ENCODE peak calls at places on chromosomes 7 and 10, in ten cellular contexts. O is body of pancreas, E is AG04449, C is WTC11, K is epithelial cell of esophagus, F is foreskin fibroblast, R is dorsolateral prefrontal cortex, N is fibroblast of villous mesenchyme, M is neural progenitor cell, B is thoracic aorta. P is an unnamed sample.

GRCh38 chr10:6401562-6402348 is 178.3 kb downstream of the PRKCQ start:
- DNase-seq in O (peak), E (peak), C (peak), K (peak), F (peak), R (peak), N (peak), M (peak), B (peak), P (peak)

GRCh38 chr10:34241226-34242000 is 573.7 kb downstream of the PARD3 start:
- DNase-seq in O (no peak), E (no peak), C (no peak), K (no peak), F (peak), R (no peak), N (peak), M (no peak), B (no peak), P (no peak)

GRCh38 chr10:26423722-26424121 is 14.4 kb upstream of the APBB1IP start:
- DNase-seq in O (no peak), E (no peak), C (no peak), K (no peak), F (no peak), R (no peak), N (no peak), M (no peak), B (no peak), P (no peak)

GRCh38 chr7:122550545-122550944 is 148.4 kb downstream of the RNF133 start:
- DNase-seq in O (no peak), E (no peak), C (no peak), K (no peak), F (no peak), R (no peak), N (peak), M (no peak), B (no peak), P (no peak)

GRCh38 chr7:8931906-8932646 is 498.7 kb downstream of the NXPH1 start:
- DNase-seq in O (no peak), E (no peak), C (no peak), K (no peak), F (no peak), R (no peak), N (no peak), M (no peak), B (no peak), P (no peak)

GRCh38 chr7:158431941-158432347 is 155.7 kb downstream of the PTPRN2 start:
- DNase-seq in O (peak), E (no peak), C (no peak), K (peak), F (peak), R (no peak), N (peak), M (no peak), B (peak), P (no peak)

GRCh38 chr10:107546239-107546638 is 381.7 kb upstream of the SORCS1 start:
- DNase-seq in O (no peak), E (peak), C (no peak), K (peak), F (peak), R (no peak), N (peak), M (no peak), B (no peak), P (no peak)

GRCh38 chr10:17841055-17841454 is 31.9 kb downstream of the MRC1 start:
- DNase-seq in O (no peak), E (no peak), C (no peak), K (peak), F (peak), R (no peak), N (no peak), M (no peak), B (no peak), P (no peak)

GRCh38 chr7:92987543-92987942 is 130.2 kb downstream of the SAMD9 start:
- DNase-seq in O (no peak), E (no peak), C (no peak), K (peak), F (no peak), R (no peak), N (no peak), M (no peak), B (no peak), P (no peak)

GRCh38 chr10:45379891-45380540 is 6.0 kb downstream of the ALOX5 start:
- DNase-seq in O (peak), E (no peak), C (no peak), K (no peak), F (no peak), R (no peak), N (no peak), M (no peak), B (no peak), P (no peak)

GRCh38 chr7:86932038-86932512 is 127.4 kb downstream of the ELAPOR2 start:
- DNase-seq in O (no peak), E (peak), C (no peak), K (peak), F (peak), R (no peak), N (peak), M (no peak), B (no peak), P (no peak)

GRCh38 chr10:77305650-77306632 is 331.7 kb downstream of the KCNMA1 start:
- DNase-seq in O (no peak), E (no peak), C (no peak), K (no peak), F (peak), R (no peak), N (no peak), M (no peak), B (no peak), P (no peak)

GRCh38 chr10:132248455-132249231 is 59.1 kb downstream of the STK32C start:
- DNase-seq in O (peak), E (no peak), C (peak), K (no peak), F (no peak), R (no peak), N (peak), M (peak), B (no peak), P (peak)

GRCh38 chr10:92845926-92846325 is 2.4 kb upstream of the EXOC6 start:
- DNase-seq in O (no peak), E (no peak), C (no peak), K (no peak), F (no peak), R (no peak), N (no peak), M (no peak), B (no peak), P (no peak)

GRCh38 chr10:74238031-74238431 is 87.0 kb downstream of the ADK start:
- DNase-seq in O (peak), E (no peak), C (no peak), K (peak), F (no peak), R (no peak), N (peak), M (no peak), B (no peak), P (no peak)

GRCh38 chr10:58101682-58102081 is 166.0 kb downstream of the IPMK start:
- DNase-seq in O (no peak), E (no peak), C (no peak), K (no peak), F (no peak), R (no peak), N (no peak), M (no peak), B (no peak), P (no peak)

GRCh38 chr7:105139381-105139780 is 125.4 kb downstream of the KMT2E start:
- DNase-seq in O (no peak), E (no peak), C (no peak), K (no peak), F (no peak), R (no peak), N (no peak), M (no peak), B (no peak), P (no peak)

GRCh38 chr7:105136221-105136620 is 122.2 kb downstream of the KMT2E start:
- DNase-seq in O (no peak), E (no peak), C (no peak), K (no peak), F (no peak), R (no peak), N (peak), M (peak), B (no peak), P (no peak)

GRCh38 chr7:105137898-105138297 is 123.9 kb downstream of the KMT2E start:
- DNase-seq in O (no peak), E (no peak), C (no peak), K (no peak), F (no peak), R (no peak), N (no peak), M (no peak), B (no peak), P (no peak)

GRCh38 chr7:105141068-105141467 is 127.1 kb downstream of the KMT2E start:
- DNase-seq in O (no peak), E (peak), C (peak), K (peak), F (peak), R (no peak), N (peak), M (peak), B (no peak), P (no peak)
- TF ChIP-seq CTCF in O (peak), E (peak), C (peak), K (peak), F (peak), R (peak), N (peak), M (peak), B (no peak), P (no peak)

GRCh38 chr7:149753370-149754233 is 19.8 kb downstream of the ZNF467 start:
- DNase-seq in O (peak), E (no peak), C (peak), K (peak), F (no peak), R (no peak), N (peak), M (peak), B (no peak), P (peak)
- TF ChIP-seq CTCF in O (peak), E (peak), C (peak), K (peak), F (peak), R (peak), N (peak), M (peak), B (peak), P (peak)

GRCh38 chr7:97421307-97421905 is 303.9 kb downstream of the SDHAF3 start:
- DNase-seq in O (no peak), E (no peak), C (no peak), K (no peak), F (no peak), R (no peak), N (no peak), M (no peak), B (no peak), P (no peak)

GRCh38 chr7:97419898-97420297 is 302.4 kb downstream of the SDHAF3 start:
- DNase-seq in O (no peak), E (no peak), C (no peak), K (no peak), F (no peak), R (no peak), N (no peak), M (no peak), B (no peak), P (no peak)

GRCh38 chr7:97422046-97422445 is 304.5 kb downstream of the SDHAF3 start:
- DNase-seq in O (no peak), E (no peak), C (no peak), K (no peak), F (no peak), R (no peak), N (no peak), M (no peak), B (no peak), P (no peak)

DNA sequence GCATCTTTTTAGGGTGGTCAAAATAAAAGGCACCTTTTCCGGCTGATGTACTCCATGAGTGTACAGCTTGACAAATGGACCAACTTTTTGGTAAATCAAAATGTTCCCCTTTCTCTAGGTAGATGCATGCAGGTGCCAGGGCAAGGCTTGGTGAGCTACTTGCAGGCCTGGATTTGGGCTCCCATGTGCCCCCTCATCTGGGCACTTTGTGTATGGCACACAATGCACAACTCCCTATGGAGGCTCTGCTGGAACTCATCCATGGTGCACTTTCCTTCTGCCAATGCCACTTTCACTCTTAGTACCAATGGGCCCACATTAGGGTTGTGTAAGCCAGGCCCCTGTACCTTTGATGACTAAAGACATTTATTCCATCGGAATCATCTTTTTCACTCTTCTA is 300.8 kb downstream of the SDHAF3 start:
- DNase-seq in O (no peak), E (no peak), C (peak), K (no peak), F (no peak), R (no peak), N (no peak), M (peak), B (no peak), P (peak)
- TF ChIP-seq CTCF in O (no peak), E (no peak), C (peak), K (no peak), F (no peak), R (no peak), N (no peak), M (peak), B (no peak), P (peak)

GRCh38 chr10:63703113-63703670 is 182.0 kb downstream of the REEP3 start:
- DNase-seq in O (peak), E (no peak), C (no peak), K (peak), F (no peak), R (no peak), N (peak), M (no peak), B (no peak), P (no peak)
- TF ChIP-seq CTCF in O (no peak), E (no peak), C (no peak), K (no peak), F (no peak), R (no peak), N (no peak), M (no peak), B (no peak), P (no peak)

DNA sequence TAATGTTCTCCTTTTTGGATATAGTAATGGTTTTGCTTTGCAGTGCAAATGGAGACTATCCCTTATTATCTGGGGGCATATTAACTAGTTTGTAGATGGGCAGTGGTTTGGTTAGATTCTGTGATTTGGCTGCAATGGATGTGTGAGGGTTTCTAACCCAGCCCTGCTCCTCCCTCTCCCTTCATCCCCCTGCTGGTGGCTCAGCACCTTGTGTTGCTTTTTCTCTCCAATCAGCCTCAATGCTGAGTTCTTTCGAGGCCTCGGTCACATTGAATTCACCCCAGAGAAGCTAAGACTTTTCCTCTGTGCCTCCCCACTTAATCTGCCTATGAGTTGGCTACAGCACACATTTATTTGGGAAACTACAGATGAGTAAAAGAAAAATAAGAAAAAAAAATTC is 120.0 kb downstream of the MALRD1 start:
- DNase-seq in O (no peak), E (no peak), C (peak), K (no peak), F (no peak), R (no peak), N (no peak), M (peak), B (no peak), P (peak)
- TF ChIP-seq CTCF in O (no peak), E (no peak), C (peak), K (peak), F (no peak), R (no peak), N (peak), M (peak), B (no peak), P (peak)

DNA sequence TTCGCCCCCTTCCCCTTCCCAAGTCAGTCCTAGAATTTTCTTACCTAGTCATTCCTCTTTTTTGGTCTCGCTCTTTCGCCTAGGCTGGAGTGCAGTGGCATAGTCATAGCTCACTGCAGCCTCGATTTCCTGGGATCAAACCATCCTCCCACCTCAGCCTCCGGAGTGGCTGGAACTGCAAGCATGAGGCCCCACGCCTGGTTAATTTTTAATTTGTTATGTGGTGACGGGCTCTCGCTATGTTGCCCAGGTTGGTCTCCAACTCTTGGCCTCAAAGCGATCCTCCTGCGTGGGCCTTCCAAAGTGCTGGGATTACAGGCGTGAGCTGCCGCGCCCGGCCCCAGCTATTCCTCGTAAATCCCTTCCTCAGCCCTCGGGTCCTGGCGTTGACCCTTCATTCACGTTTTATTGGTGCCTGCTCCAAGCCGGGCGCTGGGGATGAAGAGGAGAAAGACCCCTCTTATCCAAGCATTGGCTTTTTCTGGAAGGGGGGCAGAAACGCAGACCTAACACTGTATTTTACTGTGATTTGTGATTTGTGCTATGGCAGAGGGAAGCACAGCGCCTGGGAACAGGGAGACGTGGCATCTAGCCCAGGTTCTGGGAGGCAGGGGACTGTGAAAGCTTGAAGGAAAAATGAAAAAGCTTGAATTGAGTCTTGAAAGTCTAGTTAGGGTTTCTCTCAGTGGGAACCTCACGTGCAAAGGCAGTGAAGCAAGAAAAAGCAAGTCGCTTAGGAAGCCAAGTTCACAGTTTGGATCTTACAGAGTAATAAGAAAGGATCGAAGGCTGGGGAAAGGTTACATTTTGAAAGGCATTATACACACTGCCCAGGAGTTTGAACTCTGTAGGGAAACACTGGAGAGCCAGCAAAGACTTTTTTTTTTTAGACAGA is 518 bp downstream of the ZNHIT1 start:
- DNase-seq in O (peak), E (no peak), C (no peak), K (no peak), F (no peak), R (no peak), N (peak), M (peak), B (no peak), P (no peak)
- TF ChIP-seq CTCF in O (peak), E (no peak), C (no peak), K (no peak), F (no peak), R (no peak), N (no peak), M (no peak), B (no peak), P (no peak)

DNA sequence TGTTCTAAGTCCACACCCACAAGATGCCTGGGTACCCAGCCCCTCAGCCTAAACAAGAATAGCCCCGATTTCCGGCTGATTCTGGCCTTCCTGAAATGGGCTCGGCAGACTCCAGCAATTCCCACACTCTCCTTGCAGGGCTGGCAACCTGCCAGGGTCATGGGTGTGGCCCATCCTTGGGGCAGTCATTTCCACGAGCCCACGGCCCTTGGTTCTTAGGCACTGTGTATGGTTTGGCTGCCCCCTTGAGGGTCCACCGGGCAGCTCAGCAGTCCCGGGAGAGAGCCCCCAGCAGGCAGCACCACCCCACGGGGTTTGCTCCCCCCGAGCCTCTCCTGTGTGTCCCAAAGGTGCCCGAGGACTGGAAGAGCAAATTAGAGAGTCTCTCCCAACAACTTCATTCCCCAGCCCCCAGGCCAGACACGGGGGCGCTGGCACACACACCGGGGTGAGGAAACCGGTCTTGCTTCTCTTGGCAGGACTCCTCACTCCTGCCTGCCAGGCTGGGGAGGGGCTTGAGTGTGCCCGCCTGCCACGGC is 142.2 kb downstream of the EMX2 start:
- DNase-seq in O (peak), E (no peak), C (peak), K (peak), F (no peak), R (no peak), N (peak), M (peak), B (no peak), P (no peak)
- TF ChIP-seq CTCF in O (no peak), E (peak), C (no peak), K (no peak), F (peak), R (no peak), N (peak), M (peak), B (no peak), P (no peak)

DNA sequence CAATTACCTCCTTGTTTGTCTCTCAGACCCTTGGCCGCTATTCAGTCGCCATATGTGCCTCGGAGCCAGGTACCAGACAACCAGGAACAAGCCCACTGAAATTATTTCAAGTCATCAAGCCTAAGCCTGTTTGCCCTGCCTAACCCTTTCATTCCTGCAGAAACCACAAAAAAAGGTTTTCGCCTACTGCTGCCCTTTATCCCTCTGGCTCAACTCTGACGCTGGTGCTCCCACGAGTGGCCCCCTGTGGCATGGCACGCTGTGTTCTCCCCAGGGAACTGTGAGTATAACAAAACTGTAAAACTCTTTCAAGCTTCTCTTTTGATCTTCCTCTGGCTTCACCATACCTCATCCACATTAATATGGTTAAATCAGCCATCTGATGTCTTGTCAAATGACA is 215.7 kb upstream of the CDC14C start:
- DNase-seq in O (no peak), E (no peak), C (peak), K (peak), F (no peak), R (no peak), N (no peak), M (peak), B (no peak), P (no peak)
- TF ChIP-seq CTCF in O (no peak), E (no peak), C (no peak), K (no peak), F (no peak), R (no peak), N (no peak), M (no peak), B (no peak), P (no peak)

P was measured in endothelial cell.